ENCODE peak calls at places on chromosomes 13 and 19, in five cellular contexts. M is stimulated activated CD8-positive, alpha-beta memory T cell treated with anti-CD3 and anti-CD28 coated beads, Interleukin-7, amount 100 ng/mL, for 4 hours; J is fibroblast of the aortic adventitia; R is SK-MEL-5; O is midbrain. B is an unnamed sample.

GRCh38 chr13:21478881-21479808 is 20.0 kb upstream of the ZDHHC20 start:
- DNase-seq in M (peak; percentile 19), J (peak; percentile 90), R (peak; percentile 85), O (peak; percentile 89), B (no peak)

GRCh38 chr19:55537741-55538111 is 793 bp upstream of the SBK2 start:
- DNase-seq in M (no peak), J (no peak), R (no peak), O (no peak), B (no peak)

GRCh38 chr13:39538826-39539555 is 64.0 kb downstream of the LHFPL6 start:
- DNase-seq in M (no peak), J (peak; percentile 33), R (no peak), O (no peak), B (no peak)

GRCh38 chr19:30224689-30225606 is 147.2 kb upstream of the ZNF536 start:
- DNase-seq in M (no peak), J (no peak), R (peak; percentile 26), O (peak; percentile 24), B (no peak)

GRCh38 chr19:1017115-1017905 is 3.6 kb downstream of the TMEM259 start:
- DNase-seq in M (no peak), J (no peak), R (no peak), O (no peak), B (no peak)

GRCh38 chr19:15280048-15280725 is 47.9 kb upstream of the EPHX3 start:
- DNase-seq in M (no peak), J (no peak), R (no peak), O (no peak), B (no peak)

GRCh38 chr19:10363789-10364281 is 16.5 kb downstream of the TYK2 start:
- DNase-seq in M (no peak), J (no peak), R (no peak), O (no peak), B (no peak)

GRCh38 chr19:45215391-45216191 is 29.6 kb downstream of the EXOC3L2 start:
- DNase-seq in M (no peak), J (no peak), R (no peak), O (no peak), B (no peak)

GRCh38 chr13:98507060-98507797 is 69.7 kb downstream of the STK24 start:
- DNase-seq in M (no peak), J (peak; percentile 87), R (no peak), O (no peak), B (no peak)

GRCh38 chr13:21355304-21355703 is 103.8 kb downstream of the ZDHHC20 start:
- DNase-seq in M (no peak), J (no peak), R (no peak), O (no peak), B (no peak)

GRCh38 chr13:114108894-114109293 is 23.5 kb downstream of the RASA3 start:
- DNase-seq in M (no peak), J (no peak), R (no peak), O (no peak), B (no peak)

GRCh38 chr19:2986951-2987491 is 9.7 kb downstream of the TLE6 start:
- DNase-seq in M (no peak), J (no peak), R (no peak), O (no peak), B (no peak)

GRCh38 chr19:8392017-8392591 is 1.9 kb downstream of the RAB11B start:
- DNase-seq in M (no peak), J (no peak), R (no peak), O (peak; percentile 67), B (no peak)

GRCh38 chr19:36771275-36772231 is 1.1 kb downstream of the ZNF850 start:
- DNase-seq in M (peak; percentile 5), J (peak; percentile 85), R (peak; percentile 66), O (no peak), B (no peak)

GRCh38 chr13:110938662-110939421 is 24.0 kb upstream of the ANKRD10 start:
- DNase-seq in M (no peak), J (no peak), R (no peak), O (no peak), B (no peak)

GRCh38 chr13:32228330-32229041 is 86.7 kb downstream of the ZAR1L start:
- DNase-seq in M (no peak), J (no peak), R (no peak), O (no peak), B (no peak)

GRCh38 chr19:10516671-10517286 is 468 bp downstream of the S1PR5 start:
- DNase-seq in M (no peak), J (no peak), R (peak; percentile 4), O (peak; percentile 32), B (no peak)

GRCh38 chr19:37583340-37583739 is 11.3 kb downstream of the ZNF571 start:
- DNase-seq in M (no peak), J (no peak), R (no peak), O (no peak), B (no peak)

GRCh38 chr19:19105365-19106060 is 32.8 kb downstream of the TMEM161A start:
- DNase-seq in M (no peak), J (peak; percentile 30), R (no peak), O (no peak), B (no peak)

GRCh38 chr13:76965759-76966421 is 17.6 kb downstream of the ACOD1 start:
- DNase-seq in M (no peak), J (peak; percentile 90), R (peak; percentile 97), O (no peak), B (no peak)

GRCh38 chr13:83943530-83944279 is 61.4 kb upstream of the SLITRK1 start:
- DNase-seq in M (no peak), J (no peak), R (peak; percentile 64), O (peak; percentile 63), B (no peak)

GRCh38 chr19:12935071-12935470 is 1.6 kb upstream of the FARSA start:
- DNase-seq in M (no peak), J (no peak), R (no peak), O (no peak), B (no peak)

GRCh38 chr13:77975358-77976042 is 56.9 kb upstream of the EDNRB start:
- DNase-seq in M (no peak), J (no peak), R (no peak), O (no peak), B (no peak)

GRCh38 chr19:35303357-35303915 is 11.5 kb downstream of the MAG start:
- DNase-seq in M (no peak), J (no peak), R (no peak), O (no peak), B (no peak)

GRCh38 chr13:30681489-30682242 is 53.7 kb upstream of the ALOX5AP start:
- DNase-seq in M (no peak), J (peak; percentile 66), R (no peak), O (no peak), B (no peak)

GRCh38 chr13:21071894-21072293 is 10.5 kb upstream of the LATS2 start:
- DNase-seq in M (no peak), J (peak; percentile 58), R (no peak), O (no peak), B (no peak)

GRCh38 chr19:3932931-3933810 is at the start of gene NMRK2:
- DNase-seq in M (no peak), J (no peak), R (peak; percentile 50), O (no peak), B (no peak)

GRCh38 chr13:110477711-110478245 is 83.7 kb downstream of the RAB20 start:
- DNase-seq in M (no peak), J (no peak), R (no peak), O (no peak), B (no peak)

GRCh38 chr19:19602136-19602712 is 16.3 kb downstream of the PBX4 start:
- DNase-seq in M (no peak), J (no peak), R (no peak), O (no peak), B (no peak)

GRCh38 chr19:7729831-7730285 is 2.1 kb downstream of the CLEC4G start:
- DNase-seq in M (no peak), J (no peak), R (no peak), O (no peak), B (no peak)

B was measured in SIG-M5.